ENCODE peak calls at places on chromosomes 7 and 10, in eight cellular contexts. J, X, B, Y, Z, A, G and O are unnamed samples.

GRCh38 chr7:18420758-18421157 is 74.8 kb upstream of the HDAC9 start:
- DNase-seq in J (peak; percentile 14), X (no peak), B (no peak), Y (no peak), Z (no peak), A (no peak), G (no peak), O (no peak)

GRCh38 chr10:106873770-106874717 is 290.5 kb downstream of the SORCS1 start:
- DNase-seq in J (no peak), X (no peak), B (no peak), Y (no peak), Z (no peak), A (no peak), G (no peak), O (no peak)

GRCh38 chr7:48173983-48174382 is 2.7 kb downstream of the ABCA13 start:
- DNase-seq in J (no peak), X (no peak), B (no peak), Y (no peak), Z (no peak), A (no peak), G (no peak), O (no peak)

GRCh38 chr10:6400331-6400730 is 179.7 kb downstream of the PRKCQ start:
- DNase-seq in J (no peak), X (no peak), B (no peak), Y (no peak), Z (no peak), A (no peak), G (no peak), O (no peak)

GRCh38 chr7:112646787-112647186 is 143.4 kb downstream of the TMEM168 start:
- DNase-seq in J (no peak), X (no peak), B (no peak), Y (no peak), Z (no peak), A (no peak), G (no peak), O (no peak)

GRCh38 chr7:34073676-34074075 is 168.3 kb downstream of the BMPER start:
- DNase-seq in J (no peak), X (no peak), B (peak; percentile 35), Y (no peak), Z (no peak), A (peak; percentile 74), G (no peak), O (no peak)

GRCh38 chr7:64997164-64997908 is 6.5 kb upstream of the ZNF117 start:
- DNase-seq in J (no peak), X (no peak), B (no peak), Y (no peak), Z (no peak), A (no peak), G (no peak), O (no peak)

GRCh38 chr7:37342665-37343471 is 105.8 kb downstream of the ELMO1 start:
- DNase-seq in J (no peak), X (no peak), B (no peak), Y (no peak), Z (peak; percentile 24), A (peak; percentile 51), G (peak; percentile 44), O (no peak)

GRCh38 chr7:44994877-44995554 is 5.0 kb upstream of the CCM2 start:
- DNase-seq in J (no peak), X (no peak), B (no peak), Y (no peak), Z (no peak), A (no peak), G (no peak), O (no peak)

GRCh38 chr7:98867271-98867701 is 2.5 kb downstream of the TMEM130 start:
- DNase-seq in J (no peak), X (no peak), B (no peak), Y (peak; percentile 15), Z (no peak), A (peak; percentile 30), G (no peak), O (peak; percentile 5)

GRCh38 chr10:63409465-63410027 is 56.2 kb downstream of the JMJD1C start:
- DNase-seq in J (peak; percentile 39), X (no peak), B (no peak), Y (no peak), Z (no peak), A (no peak), G (no peak), O (no peak)

GRCh38 chr7:87139514-87139913 is 12.7 kb upstream of the DMTF1 start:
- DNase-seq in J (no peak), X (no peak), B (no peak), Y (no peak), Z (no peak), A (no peak), G (no peak), O (no peak)

GRCh38 chr7:155355745-155356144 is 58.1 kb downstream of the INSIG1 start:
- DNase-seq in J (no peak), X (no peak), B (no peak), Y (no peak), Z (no peak), A (peak; percentile 35), G (no peak), O (no peak)

GRCh38 chr7:81801532-81801931 is 31.7 kb upstream of the HGF start:
- DNase-seq in J (no peak), X (no peak), B (no peak), Y (no peak), Z (no peak), A (no peak), G (no peak), O (no peak)

GRCh38 chr10:49798275-49798674 is 36.2 kb upstream of the OGDHL start:
- DNase-seq in J (peak; percentile 30), X (no peak), B (no peak), Y (no peak), Z (no peak), A (no peak), G (no peak), O (no peak)

GRCh38 chr10:48792687-48793096 is 108.0 kb downstream of the WDFY4 start:
- DNase-seq in J (peak; percentile 72), X (no peak), B (no peak), Y (no peak), Z (peak; percentile 14), A (no peak), G (no peak), O (no peak)